ENCODE peak calls at places on chromosomes 3 and 15, in nine cellular contexts. Q is ELR; F is left kidney; I is Kasumi-1; G is HTR-8/SVneo; N is stimulated activated CD4-positive, alpha-beta T cell treated with anti-CD3 and anti-CD28 coated beads, Interleukin-2, amount 100 ng/mL, for 48 hours; S is H54; Z is NCI-H187; R is memory B cell. E is an unnamed sample.

GRCh38 chr15:68528891-68529290 is 49.9 kb upstream of the CORO2B start:
- DNase-seq in N (no peak), F (no peak), I (peak), G (no peak), Q (peak), R (no peak), Z (no peak), S (no peak), E (no peak)

GRCh38 chr15:80404719-80405553 is 754 bp downstream of the ARNT2 start:
- DNase-seq in N (no peak), I (no peak), G (peak), S (peak), R (no peak), Q (peak), Z (no peak), F (peak), E (peak)

GRCh38 chr3:43919067-43919466 is 228.3 kb downstream of the ABHD5 start:
- DNase-seq in Z (no peak), R (no peak), N (no peak), I (peak), G (no peak), F (no peak), S (no peak), Q (peak), E (no peak)

GRCh38 chr3:149765762-149766334 is 13.6 kb upstream of the COMMD2 start:
- DNase-seq in I (peak), N (no peak), F (peak), Z (no peak), S (no peak), R (no peak), G (peak), Q (peak), E (no peak)

GRCh38 chr3:134364061-134364935 is 9.9 kb downstream of the AMOTL2 start:
- DNase-seq in G (peak), N (no peak), Z (peak), I (peak), S (peak), Q (peak), R (no peak), F (peak), E (peak)

GRCh38 chr3:105369501-105370371 is 3.0 kb downstream of the ALCAM start:
- DNase-seq in N (peak), S (no peak), R (no peak), I (peak), Q (peak), F (peak), Z (peak), G (peak), E (no peak)

GRCh38 chr15:55344206-55344605 is 25.2 kb downstream of the PIGB start:
- DNase-seq in Q (no peak), I (no peak), N (no peak), Z (no peak), G (no peak), F (peak), R (no peak), S (no peak), E (no peak)

GRCh38 chr3:187831125-187832051 is 86.1 kb upstream of the BCL6 start:
- DNase-seq in G (peak), I (no peak), Q (peak), N (no peak), Z (no peak), S (no peak), R (no peak), F (no peak), E (no peak)

GRCh38 chr15:62560943-62561571 is 396.0 kb upstream of the C2CD4B start:
- DNase-seq in F (peak), G (no peak), Z (no peak), R (no peak), Q (no peak), S (no peak), N (no peak), I (no peak), E (no peak)

GRCh38 chr15:31758126-31758525 is 272.2 kb upstream of the CHRNA7 start:
- DNase-seq in R (no peak), Z (no peak), N (no peak), I (no peak), Q (peak), S (peak), F (peak), G (no peak), E (no peak)

GRCh38 chr3:31361391-31362273 is 171.1 kb upstream of the STT3B start:
- DNase-seq in G (peak), N (no peak), S (no peak), I (no peak), Z (no peak), F (peak), R (no peak), Q (peak), E (no peak)

GRCh38 chr15:70507772-70508351 is 255.5 kb downstream of the UACA start:
- DNase-seq in S (no peak), F (peak), Q (peak), R (no peak), Z (no peak), I (peak), N (no peak), G (peak), E (no peak)

GRCh38 chr3:17937081-17937480 is 194.7 kb upstream of the TBC1D5 start:
- DNase-seq in Z (no peak), N (no peak), I (no peak), G (no peak), R (no peak), S (no peak), Q (no peak), F (no peak), E (no peak)

GRCh38 chr15:80550219-80550909 is 144.7 kb upstream of the ABHD17C start:
- DNase-seq in F (no peak), N (no peak), I (no peak), G (peak), Z (no peak), R (no peak), S (no peak), Q (peak), E (no peak)

GRCh38 chr3:140910860-140911259 is 30.8 kb upstream of the SLC25A36 start:
- DNase-seq in F (peak), Z (no peak), N (no peak), Q (peak), S (peak), G (no peak), I (peak), R (no peak), E (peak)

GRCh38 chr3:4158329-4158728 is 144.8 kb upstream of the SETMAR start:
- DNase-seq in S (no peak), N (no peak), G (no peak), Z (no peak), Q (no peak), F (peak), I (no peak), R (no peak), E (no peak)

GRCh38 chr3:185089343-185089742 is 63.5 kb downstream of the C3orf70 start:
- DNase-seq in S (no peak), Z (no peak), F (no peak), R (no peak), N (no peak), G (no peak), Q (peak), I (no peak), E (no peak)

GRCh38 chr3:160130950-160131349 is 94.3 kb upstream of the C3orf80 start:
- DNase-seq in F (no peak), N (no peak), G (no peak), Z (no peak), I (no peak), R (no peak), Q (peak), S (no peak), E (no peak)

GRCh38 chr3:195165790-195166189 is 105.2 kb downstream of the XXYLT1 start:
- DNase-seq in F (no peak), G (no peak), S (no peak), R (no peak), Q (no peak), I (no peak), Z (no peak), N (no peak), E (no peak)

GRCh38 chr3:154275965-154276364 is 48.3 kb downstream of the DHX36 start:
- DNase-seq in F (no peak), Z (no peak), Q (no peak), R (no peak), G (no peak), S (no peak), N (no peak), I (no peak), E (no peak)

GRCh38 chr15:91383532-91383931 is 283.5 kb downstream of the SV2B start:
- DNase-seq in G (no peak), R (no peak), I (no peak), Q (no peak), Z (no peak), S (no peak), F (no peak), N (no peak), E (no peak)

GRCh38 chr15:80264031-80264430 is 12.0 kb upstream of the CTXND1 start:
- DNase-seq in G (no peak), R (no peak), I (peak), Z (no peak), Q (peak), N (no peak), F (peak), S (no peak), E (no peak)

GRCh38 chr3:40020689-40021088 is 211.3 kb downstream of the MYRIP start:
- DNase-seq in G (no peak), S (no peak), N (no peak), I (no peak), R (no peak), F (no peak), Z (no peak), Q (no peak), E (no peak)

GRCh38 chr3:193593666-193594025 is 638 bp downstream of the OPA1 start:
- DNase-seq in R (peak), Q (peak), Z (no peak), I (peak), G (peak), S (peak), F (peak), N (peak), E (no peak)

GRCh38 chr3:11600501-11601282 is 43.0 kb downstream of the VGLL4 start:
- DNase-seq in R (no peak), Q (peak), S (peak), Z (no peak), N (no peak), I (no peak), G (peak), F (peak), E (peak)

GRCh38 chr3:139601191-139601961 is 61.8 kb upstream of the RBP1 start:
- DNase-seq in I (no peak), F (no peak), S (no peak), G (no peak), Q (no peak), Z (peak), R (no peak), N (no peak), E (no peak)

GRCh38 chr15:28107111-28107893 is 8.2 kb upstream of the OCA2 start:
- DNase-seq in R (no peak), Q (no peak), S (no peak), Z (no peak), G (no peak), N (no peak), I (no peak), F (peak), E (no peak)

GRCh38 chr3:129424185-129424841 is 4.1 kb downstream of the EFCAB12 start:
- DNase-seq in F (no peak), Q (peak), N (no peak), G (no peak), R (no peak), Z (no peak), I (peak), S (no peak), E (no peak)

GRCh38 chr3:190773948-190774347 is 88.5 kb downstream of the GMNC start:
- DNase-seq in I (no peak), Z (no peak), S (no peak), F (no peak), R (no peak), G (no peak), Q (no peak), N (no peak), E (no peak)